ENCODE peak calls at places on chromosome 1, in six cellular contexts. B is tibial artery; C is stimulated activated CD4-positive, alpha-beta T cell treated with anti-CD3 and anti-CD28 coated beads, Interleukin-1b, Interleukin-23, amount 100 ng/mL, for 24 hours; J is A549; V is ecto neural progenitor cell; W is right lobe of liver. Y is an unnamed sample.
A peak's percentile ranks its signal among the peaks of the same experiment; 100 is the strongest.

GRCh38 chr1:19416145-19416544 is 69.2 kb downstream of the CAPZB start:
- DNase-seq in B (no peak), C (no peak), J (no peak), V (no peak), W (no peak), Y (no peak)

GRCh38 chr1:203995228-203995627 is 77.7 kb upstream of the SOX13 start:
- DNase-seq in B (no peak), C (no peak), J (no peak), V (no peak), W (no peak), Y (no peak)

GRCh38 chr1:211118407-211119102 is 15.4 kb downstream of the KCNH1 start:
- DNase-seq in B (no peak), C (no peak), J (no peak), V (no peak), W (no peak), Y (no peak)

GRCh38 chr1:102098536-102098935 is 101.8 kb upstream of the OLFM3 start:
- DNase-seq in B (no peak), C (no peak), J (no peak), V (no peak), W (no peak), Y (no peak)

GRCh38 chr1:89148259-89148658 is 22.3 kb upstream of the GBP2 start:
- DNase-seq in B (no peak), C (no peak), J (no peak), V (no peak), W (no peak), Y (no peak)

GRCh38 chr1:150981805-150982712 is at the start of gene ANXA9:
- DNase-seq in B (no peak), C (no peak), J (no peak), V (no peak), W (peak; percentile 85), Y (no peak)

GRCh38 chr1:101025283-101025679 is 303 bp downstream of the DPH5 start:
- DNase-seq in B (no peak), C (no peak), J (no peak), V (no peak), W (no peak), Y (no peak)

GRCh38 chr1:147647796-147648633 is 22.3 kb downstream of the ACP6 start:
- DNase-seq in B (no peak), C (no peak), J (no peak), V (no peak), W (no peak), Y (no peak)

Y was measured in HCT116.